ENCODE peak calls at places on chromosomes 12 and 14, in seven cellular contexts. One of them, this sample, is unnamed.

GRCh38 chr12:122327014-122327413 is 60.7 kb upstream of the VPS33A start:
- DNase-seq in fibroblast of pulmonary artery: no peak
- DNase-seq in NCI-H774: no peak
- DNase-seq in anterior cingulate cortex: no peak
- DNase-seq in stimulated activated CD4-positive, alpha-beta T cell treated with anti-CD3 and anti-CD28 coated beads, Interleukin-4, amount 100 ng/mL, for 24 hours: no peak
- DNase-seq in naive thymus-derived CD4-positive, alpha-beta T cell: no peak
- DNase-seq in HS-27A: no peak
- DNase-seq in this sample: no peak

GRCh38 chr12:2311001-2311778 is 258.4 kb downstream of the CACNA1C start:
- DNase-seq in fibroblast of pulmonary artery: no peak
- DNase-seq in NCI-H774: peak
- DNase-seq in anterior cingulate cortex: no peak
- DNase-seq in stimulated activated CD4-positive, alpha-beta T cell treated with anti-CD3 and anti-CD28 coated beads, Interleukin-4, amount 100 ng/mL, for 24 hours: no peak
- DNase-seq in naive thymus-derived CD4-positive, alpha-beta T cell: no peak
- DNase-seq in HS-27A: no peak
- DNase-seq in this sample: no peak

GRCh38 chr14:102728509-102728908 is 48.7 kb upstream of the TRAF3 start:
- DNase-seq in fibroblast of pulmonary artery: no peak
- DNase-seq in NCI-H774: no peak
- DNase-seq in anterior cingulate cortex: no peak
- DNase-seq in stimulated activated CD4-positive, alpha-beta T cell treated with anti-CD3 and anti-CD28 coated beads, Interleukin-4, amount 100 ng/mL, for 24 hours: no peak
- DNase-seq in naive thymus-derived CD4-positive, alpha-beta T cell: no peak
- DNase-seq in HS-27A: no peak
- DNase-seq in this sample: no peak

GRCh38 chr12:122995503-122996187 is 15.2 kb downstream of the ARL6IP4 start:
- DNase-seq in fibroblast of pulmonary artery: no peak
- DNase-seq in NCI-H774: no peak
- DNase-seq in anterior cingulate cortex: no peak
- DNase-seq in stimulated activated CD4-positive, alpha-beta T cell treated with anti-CD3 and anti-CD28 coated beads, Interleukin-4, amount 100 ng/mL, for 24 hours: no peak
- DNase-seq in naive thymus-derived CD4-positive, alpha-beta T cell: no peak
- DNase-seq in HS-27A: no peak
- DNase-seq in this sample: no peak

GRCh38 chr12:114743799-114744198 is 59.8 kb upstream of the TBX3 start:
- DNase-seq in fibroblast of pulmonary artery: no peak
- DNase-seq in NCI-H774: no peak
- DNase-seq in anterior cingulate cortex: no peak
- DNase-seq in stimulated activated CD4-positive, alpha-beta T cell treated with anti-CD3 and anti-CD28 coated beads, Interleukin-4, amount 100 ng/mL, for 24 hours: no peak
- DNase-seq in naive thymus-derived CD4-positive, alpha-beta T cell: no peak
- DNase-seq in HS-27A: no peak
- DNase-seq in this sample: no peak

GRCh38 chr12:10190558-10191388 is 11.9 kb downstream of the TMEM52B start:
- DNase-seq in fibroblast of pulmonary artery: peak
- DNase-seq in NCI-H774: peak
- DNase-seq in anterior cingulate cortex: peak
- DNase-seq in stimulated activated CD4-positive, alpha-beta T cell treated with anti-CD3 and anti-CD28 coated beads, Interleukin-4, amount 100 ng/mL, for 24 hours: peak
- DNase-seq in naive thymus-derived CD4-positive, alpha-beta T cell: peak
- DNase-seq in HS-27A: no peak
- DNase-seq in this sample: peak

GRCh38 chr14:77139540-77140342 is 1.9 kb downstream of the ZDHHC22 start:
- DNase-seq in fibroblast of pulmonary artery: peak
- DNase-seq in NCI-H774: no peak
- DNase-seq in anterior cingulate cortex: peak
- DNase-seq in stimulated activated CD4-positive, alpha-beta T cell treated with anti-CD3 and anti-CD28 coated beads, Interleukin-4, amount 100 ng/mL, for 24 hours: peak
- DNase-seq in naive thymus-derived CD4-positive, alpha-beta T cell: no peak
- DNase-seq in HS-27A: no peak
- DNase-seq in this sample: peak

GRCh38 chr14:69828879-69829278 is 31.8 kb upstream of the SLC10A1 start:
- DNase-seq in fibroblast of pulmonary artery: no peak
- DNase-seq in NCI-H774: no peak
- DNase-seq in anterior cingulate cortex: no peak
- DNase-seq in stimulated activated CD4-positive, alpha-beta T cell treated with anti-CD3 and anti-CD28 coated beads, Interleukin-4, amount 100 ng/mL, for 24 hours: no peak
- DNase-seq in naive thymus-derived CD4-positive, alpha-beta T cell: no peak
- DNase-seq in HS-27A: no peak
- DNase-seq in this sample: no peak

GRCh38 chr12:102958073-102958829 is 777 bp downstream of the ASCL1 start:
- DNase-seq in fibroblast of pulmonary artery: peak
- DNase-seq in NCI-H774: peak
- DNase-seq in anterior cingulate cortex: peak
- DNase-seq in stimulated activated CD4-positive, alpha-beta T cell treated with anti-CD3 and anti-CD28 coated beads, Interleukin-4, amount 100 ng/mL, for 24 hours: no peak
- DNase-seq in naive thymus-derived CD4-positive, alpha-beta T cell: no peak
- DNase-seq in HS-27A: no peak
- DNase-seq in this sample: peak

GRCh38 chr12:47989023-47989417 is 15.3 kb downstream of the COL2A1 start:
- DNase-seq in fibroblast of pulmonary artery: no peak
- DNase-seq in NCI-H774: no peak
- DNase-seq in anterior cingulate cortex: no peak
- DNase-seq in stimulated activated CD4-positive, alpha-beta T cell treated with anti-CD3 and anti-CD28 coated beads, Interleukin-4, amount 100 ng/mL, for 24 hours: no peak
- DNase-seq in naive thymus-derived CD4-positive, alpha-beta T cell: no peak
- DNase-seq in HS-27A: no peak
- DNase-seq in this sample: no peak

GRCh38 chr14:91264151-91265150 is 19.9 kb upstream of the GPR68 start:
- DNase-seq in fibroblast of pulmonary artery: no peak
- DNase-seq in NCI-H774: no peak
- DNase-seq in anterior cingulate cortex: no peak
- DNase-seq in stimulated activated CD4-positive, alpha-beta T cell treated with anti-CD3 and anti-CD28 coated beads, Interleukin-4, amount 100 ng/mL, for 24 hours: peak
- DNase-seq in naive thymus-derived CD4-positive, alpha-beta T cell: peak
- DNase-seq in HS-27A: no peak
- DNase-seq in this sample: peak

GRCh38 chr12:120761581-120761980 is 36.0 kb downstream of the ACADS start:
- DNase-seq in fibroblast of pulmonary artery: peak
- DNase-seq in NCI-H774: no peak
- DNase-seq in anterior cingulate cortex: no peak
- DNase-seq in stimulated activated CD4-positive, alpha-beta T cell treated with anti-CD3 and anti-CD28 coated beads, Interleukin-4, amount 100 ng/mL, for 24 hours: no peak
- DNase-seq in naive thymus-derived CD4-positive, alpha-beta T cell: peak
- DNase-seq in HS-27A: no peak
- DNase-seq in this sample: no peak

GRCh38 chr14:76191297-76191696 is 39.6 kb downstream of the GPATCH2L start:
- DNase-seq in fibroblast of pulmonary artery: no peak
- DNase-seq in NCI-H774: no peak
- DNase-seq in anterior cingulate cortex: no peak
- DNase-seq in stimulated activated CD4-positive, alpha-beta T cell treated with anti-CD3 and anti-CD28 coated beads, Interleukin-4, amount 100 ng/mL, for 24 hours: no peak
- DNase-seq in naive thymus-derived CD4-positive, alpha-beta T cell: no peak
- DNase-seq in HS-27A: no peak
- DNase-seq in this sample: no peak

GRCh38 chr12:15268927-15269552 is 47.8 kb upstream of the RERG start:
- DNase-seq in fibroblast of pulmonary artery: peak
- DNase-seq in NCI-H774: peak
- DNase-seq in anterior cingulate cortex: no peak
- DNase-seq in stimulated activated CD4-positive, alpha-beta T cell treated with anti-CD3 and anti-CD28 coated beads, Interleukin-4, amount 100 ng/mL, for 24 hours: peak
- DNase-seq in naive thymus-derived CD4-positive, alpha-beta T cell: peak
- DNase-seq in HS-27A: peak
- DNase-seq in this sample: peak

GRCh38 chr14:52348796-52349195 is 34.7 kb downstream of the PTGER2 start:
- DNase-seq in fibroblast of pulmonary artery: peak
- DNase-seq in NCI-H774: no peak
- DNase-seq in anterior cingulate cortex: no peak
- DNase-seq in stimulated activated CD4-positive, alpha-beta T cell treated with anti-CD3 and anti-CD28 coated beads, Interleukin-4, amount 100 ng/mL, for 24 hours: no peak
- DNase-seq in naive thymus-derived CD4-positive, alpha-beta T cell: no peak
- DNase-seq in HS-27A: no peak
- DNase-seq in this sample: no peak

GRCh38 chr12:475286-475685 is 15.5 kb downstream of the B4GALNT3 start:
- DNase-seq in fibroblast of pulmonary artery: no peak
- DNase-seq in NCI-H774: no peak
- DNase-seq in anterior cingulate cortex: no peak
- DNase-seq in stimulated activated CD4-positive, alpha-beta T cell treated with anti-CD3 and anti-CD28 coated beads, Interleukin-4, amount 100 ng/mL, for 24 hours: no peak
- DNase-seq in naive thymus-derived CD4-positive, alpha-beta T cell: no peak
- DNase-seq in HS-27A: no peak
- DNase-seq in this sample: no peak

GRCh38 chr12:5745251-5745888 is 199.7 kb downstream of the ANO2 start:
- DNase-seq in fibroblast of pulmonary artery: peak
- DNase-seq in NCI-H774: peak
- DNase-seq in anterior cingulate cortex: peak
- DNase-seq in stimulated activated CD4-positive, alpha-beta T cell treated with anti-CD3 and anti-CD28 coated beads, Interleukin-4, amount 100 ng/mL, for 24 hours: peak
- DNase-seq in naive thymus-derived CD4-positive, alpha-beta T cell: peak
- DNase-seq in HS-27A: peak
- DNase-seq in this sample: peak

GRCh38 chr12:113961921-113962710 is 4.0 kb downstream of the RBM19 start:
- DNase-seq in fibroblast of pulmonary artery: peak
- DNase-seq in NCI-H774: no peak
- DNase-seq in anterior cingulate cortex: no peak
- DNase-seq in stimulated activated CD4-positive, alpha-beta T cell treated with anti-CD3 and anti-CD28 coated beads, Interleukin-4, amount 100 ng/mL, for 24 hours: peak
- DNase-seq in naive thymus-derived CD4-positive, alpha-beta T cell: no peak
- DNase-seq in HS-27A: no peak
- DNase-seq in this sample: no peak

GRCh38 chr14:49972199-49972671 is 79.4 kb downstream of the ARF6 start:
- DNase-seq in fibroblast of pulmonary artery: peak
- DNase-seq in NCI-H774: peak
- DNase-seq in anterior cingulate cortex: no peak
- DNase-seq in stimulated activated CD4-positive, alpha-beta T cell treated with anti-CD3 and anti-CD28 coated beads, Interleukin-4, amount 100 ng/mL, for 24 hours: no peak
- DNase-seq in naive thymus-derived CD4-positive, alpha-beta T cell: peak
- DNase-seq in HS-27A: peak
- DNase-seq in this sample: no peak

GRCh38 chr12:106750524-106750923 is 24.0 kb upstream of the RIC8B start:
- DNase-seq in fibroblast of pulmonary artery: no peak
- DNase-seq in NCI-H774: no peak
- DNase-seq in anterior cingulate cortex: no peak
- DNase-seq in stimulated activated CD4-positive, alpha-beta T cell treated with anti-CD3 and anti-CD28 coated beads, Interleukin-4, amount 100 ng/mL, for 24 hours: no peak
- DNase-seq in naive thymus-derived CD4-positive, alpha-beta T cell: no peak
- DNase-seq in HS-27A: no peak
- DNase-seq in this sample: no peak

GRCh38 chr14:21454843-21455550 is 926 bp downstream of the CHD8 start:
- DNase-seq in fibroblast of pulmonary artery: no peak
- DNase-seq in NCI-H774: no peak
- DNase-seq in anterior cingulate cortex: no peak
- DNase-seq in stimulated activated CD4-positive, alpha-beta T cell treated with anti-CD3 and anti-CD28 coated beads, Interleukin-4, amount 100 ng/mL, for 24 hours: peak
- DNase-seq in naive thymus-derived CD4-positive, alpha-beta T cell: peak
- DNase-seq in HS-27A: no peak
- DNase-seq in this sample: peak

GRCh38 chr14:53043107-53043704 is 92.4 kb upstream of the FERMT2 start:
- DNase-seq in fibroblast of pulmonary artery: peak
- DNase-seq in NCI-H774: no peak
- DNase-seq in anterior cingulate cortex: no peak
- DNase-seq in stimulated activated CD4-positive, alpha-beta T cell treated with anti-CD3 and anti-CD28 coated beads, Interleukin-4, amount 100 ng/mL, for 24 hours: no peak
- DNase-seq in naive thymus-derived CD4-positive, alpha-beta T cell: no peak
- DNase-seq in HS-27A: no peak
- DNase-seq in this sample: no peak

This sample was measured in GM23338.